ENCODE peak calls at places on chromosomes 6 and 20, in seven cellular contexts. M, P, J, C, G, N and T are unnamed samples.

GRCh38 chr20:12068146-12068545 is 150.5 kb downstream of the BTBD3 start:
- DNase-seq in M (peak; percentile 80), P (no peak), J (no peak), C (no peak), G (no peak), N (no peak), T (no peak)

GRCh38 chr6:30818426-30818841 is 65.9 kb upstream of the DDR1 start:
- DNase-seq in M (peak; percentile 92), P (no peak), J (no peak), C (no peak), G (no peak), N (no peak), T (no peak)

GRCh38 chr20:3071610-3072529 is at the start of gene OXT:
- DNase-seq in M (no peak), P (peak; percentile 72), J (no peak), C (no peak), G (no peak), N (no peak), T (no peak)

GRCh38 chr6:137933696-137934095 is 66.6 kb downstream of the TNFAIP3 start:
- DNase-seq in M (peak; percentile 93), P (no peak), J (no peak), C (no peak), G (peak; percentile 77), N (no peak), T (peak; percentile 46)

GRCh38 chr6:27019651-27020552 is 227.6 kb upstream of the PRSS16 start:
- DNase-seq in M (peak; percentile 93), P (peak; percentile 32), J (peak; percentile 85), C (peak; percentile 76), G (peak; percentile 89), N (peak; percentile 87), T (peak; percentile 70)

GRCh38 chr6:122792796-122793195 is 3.7 kb downstream of the SMPDL3A start:
- DNase-seq in M (no peak), P (no peak), J (no peak), C (no peak), G (no peak), N (no peak), T (no peak)

GRCh38 chr6:109455502-109456282 is at the start of gene MICAL1:
- DNase-seq in M (peak; percentile 67), P (peak; percentile 77), J (peak; percentile 66), C (peak; percentile 82), G (no peak), N (peak; percentile 94), T (peak; percentile 62)

GRCh38 chr20:25470045-25470444 is 62.6 kb downstream of the GINS1 start:
- DNase-seq in M (no peak), P (peak; percentile 18), J (no peak), C (peak; percentile 32), G (no peak), N (peak; percentile 62), T (no peak)

GRCh38 chr20:52230406-52230805 is 38.8 kb upstream of the ZFP64 start:
- DNase-seq in M (peak; percentile 51), P (no peak), J (no peak), C (no peak), G (no peak), N (no peak), T (no peak)

DNA sequence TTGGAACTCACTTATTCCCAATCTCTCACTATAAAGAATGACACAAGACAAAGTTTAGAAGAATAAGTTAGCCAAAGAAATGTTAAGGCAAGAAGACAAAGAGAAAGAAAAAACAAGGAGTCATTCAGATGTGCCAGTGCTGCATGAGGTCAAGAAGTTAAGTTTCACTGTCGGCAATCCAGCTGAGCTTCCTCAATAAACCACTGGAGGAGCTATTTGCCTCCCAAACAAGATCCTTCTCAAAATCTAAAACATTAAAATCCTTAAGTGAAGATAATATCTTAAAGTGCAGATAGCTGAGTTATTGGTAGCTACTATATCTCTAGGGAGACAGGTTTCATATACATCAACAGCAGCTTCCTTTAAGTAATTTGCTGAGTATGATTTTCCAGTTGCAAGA is 512.3 kb downstream of the HDGFL1 start:
- DNase-seq in M (no peak), P (no peak), J (no peak), C (no peak), G (no peak), N (no peak), T (no peak)
- TF ChIP-seq CTCF in M (peak; percentile 30), P (no peak), J (no peak), C (no peak), G (no peak), N (peak; percentile 35), T (peak; percentile 10)

GRCh38 chr20:13784271-13784892 is 337 bp downstream of the ESF1 start:
- DNase-seq in M (no peak), P (no peak), J (no peak), C (no peak), G (no peak), N (peak; percentile 66), T (no peak)

GRCh38 chr20:13778827-13779226 is 5.9 kb downstream of the ESF1 start:
- DNase-seq in M (no peak), P (no peak), J (no peak), C (no peak), G (no peak), N (no peak), T (no peak)

GRCh38 chr20:13784893-13785715 is at the start of the genes ESF1 and NDUFAF5:
- DNase-seq in M (peak; percentile 97), P (peak; percentile 91), J (peak; percentile 94), C (peak; percentile 95), G (peak; percentile 97), N (peak; percentile 91), T (peak; percentile 88)

GRCh38 chr20:13786143-13786828 is 1.5 kb downstream of the NDUFAF5 start:
- DNase-seq in M (no peak), P (no peak), J (no peak), C (no peak), G (no peak), N (no peak), T (no peak)

GRCh38 chr20:13783528-13783927 is 1.2 kb downstream of the ESF1 start:
- DNase-seq in M (no peak), P (no peak), J (no peak), C (no peak), G (no peak), N (no peak), T (no peak)
- H3K4me3 ChIP-seq in M (peak overlapping the region; percentile 93), P (no peak overlapping the region), J (no peak overlapping the region), C (peak overlapping the region; percentile 77), G (no peak overlapping the region), N (peak overlapping the region; percentile 89), T (peak overlapping the region; percentile 75)

GRCh38 chr20:23142162-23143050 is 56.3 kb upstream of the CD93 start:
- DNase-seq in M (no peak), P (no peak), J (no peak), C (no peak), G (no peak), N (no peak), T (no peak)
- TF ChIP-seq CTCF in M (peak; percentile 7), P (no peak), J (no peak), C (no peak), G (no peak), N (no peak), T (no peak)

DNA sequence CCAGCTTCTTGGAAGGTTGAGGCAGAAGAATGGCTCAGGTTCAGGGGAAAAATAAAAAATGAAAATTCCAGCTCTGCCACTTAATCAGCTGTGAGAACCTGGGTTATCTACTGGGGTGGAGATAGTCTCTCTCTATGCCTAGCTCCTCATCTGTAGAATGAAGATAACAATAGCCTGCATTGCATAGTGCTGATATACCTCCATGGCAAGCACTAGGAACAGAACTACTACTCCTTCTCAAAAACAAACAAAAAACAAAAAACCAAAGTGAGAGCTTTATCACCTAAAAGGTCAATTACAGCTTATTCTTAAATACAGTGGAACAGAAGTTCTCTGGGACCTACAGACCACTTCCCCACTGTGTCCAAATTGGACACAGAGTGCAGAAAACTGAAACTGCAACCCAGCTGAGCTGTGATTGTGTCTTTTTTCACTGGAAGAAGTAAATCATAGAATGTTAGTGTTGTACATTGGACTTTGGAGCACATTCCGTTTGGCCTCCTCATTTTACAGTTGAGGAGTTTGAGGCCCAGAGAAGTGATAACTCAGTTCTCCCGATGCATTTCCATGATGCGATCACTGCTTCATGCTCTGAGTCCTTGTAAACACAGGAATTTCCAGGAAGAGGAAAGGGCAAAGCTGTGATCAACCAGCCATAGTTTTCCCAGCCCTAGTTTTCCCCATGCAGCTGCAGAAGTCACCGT is 23.3 kb downstream of the MTFR2 start:
- DNase-seq in M (peak; percentile 1), P (no peak), J (no peak), C (no peak), G (no peak), N (no peak), T (no peak)
- H3K4me3 ChIP-seq in M (no peak overlapping the region), P (no peak overlapping the region), J (peak overlapping the region; percentile 33), C (peak overlapping the region; percentile 33), G (peak overlapping the region; percentile 7), N (no peak overlapping the region), T (peak overlapping the region; percentile 13)

DNA sequence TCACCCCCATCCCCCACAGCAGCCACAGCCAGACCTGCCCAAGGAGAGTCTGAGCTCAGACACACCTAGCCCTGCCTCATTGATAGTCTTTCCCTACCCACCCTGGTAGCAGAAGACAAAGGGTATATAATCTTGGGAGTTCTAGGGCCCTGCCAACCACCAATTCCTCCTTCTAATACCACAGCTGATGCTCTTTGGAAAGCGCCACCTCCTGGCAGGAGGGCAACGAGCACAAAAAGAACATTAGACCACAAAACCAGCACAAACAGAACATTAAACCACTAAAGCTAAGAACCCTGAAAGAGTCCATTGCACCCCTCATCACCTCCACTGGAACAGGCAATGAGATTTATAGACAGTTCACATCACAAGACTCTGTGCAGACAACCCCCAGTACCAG is 195.8 kb upstream of the FUT9 start:
- DNase-seq in M (no peak), P (no peak), J (no peak), C (no peak), G (no peak), N (no peak), T (no peak)
- TF ChIP-seq CTCF in M (no peak), P (no peak), J (no peak), C (no peak), G (no peak), N (peak; percentile 47), T (no peak)

DNA sequence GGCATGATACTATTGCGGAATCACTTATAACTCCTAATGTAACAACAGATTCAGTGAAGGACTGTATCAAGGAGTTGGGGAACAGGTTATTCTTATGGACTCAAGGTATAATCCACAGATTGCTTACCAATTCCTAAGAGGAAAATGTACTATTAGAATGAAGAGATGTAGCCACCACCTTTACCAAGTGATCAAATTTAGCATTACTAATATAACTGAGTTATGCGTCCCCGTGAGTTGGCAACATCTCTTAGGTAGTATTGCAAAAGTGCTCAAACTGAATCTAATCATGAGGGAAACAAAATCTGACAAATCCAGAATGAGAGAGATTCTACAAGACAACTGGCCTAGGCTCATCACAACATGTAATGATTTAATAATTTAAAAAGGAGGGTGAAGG is 777 bp upstream of the SNRNP48 start:
- DNase-seq in M (no peak), P (no peak), J (no peak), C (no peak), G (no peak), N (no peak), T (no peak)
- H3K4me3 ChIP-seq in M (no peak overlapping the region), P (no peak overlapping the region), J (peak overlapping the region; percentile 80), C (peak overlapping the region; percentile 90), G (no peak overlapping the region), N (no peak overlapping the region), T (peak overlapping the region; percentile 79)